ENCODE peak calls at places on chromosomes 12 and 14, in seven cellular contexts. Y is H1, T is neuronal stem cell, B is mesenchymal stem cell, S is H9, Q is mesendoderm, F is trophoblast cell. E is an unnamed sample.

GRCh38 chr12:21502164-21502496 is 541 bp downstream of the GOLT1B start:
- DNase-seq in F (peak), Q (no peak), S (no peak), Y (no peak), B (peak), T (no peak), E (peak)

GRCh38 chr14:23624830-23625404 is 11.2 kb upstream of the DHRS2 start:
- DNase-seq in B (no peak), F (no peak), Q (peak), S (no peak), Y (no peak), T (peak), E (no peak)

GRCh38 chr12:92360543-92360942 is 214.9 kb upstream of the BTG1 start:
- DNase-seq in S (no peak), Q (no peak), Y (no peak), T (no peak), F (no peak), B (no peak), E (no peak)

GRCh38 chr14:36424478-36425102 is 95.4 kb downstream of the NKX2-1 start:
- DNase-seq in Y (no peak), Q (no peak), S (no peak), B (no peak), T (no peak), F (no peak), E (no peak)

GRCh38 chr12:124523071-124523470 is 44.3 kb downstream of the NCOR2 start:
- DNase-seq in Y (no peak), S (no peak), Q (no peak), B (no peak), F (no peak), T (no peak), E (no peak)

GRCh38 chr12:48472259-48472658 is at the start of gene ANP32D:
- DNase-seq in F (no peak), Y (no peak), S (no peak), B (no peak), Q (no peak), T (no peak), E (no peak)

GRCh38 chr14:104247336-104248202 is 109.2 kb downstream of the KIF26A start:
- DNase-seq in S (peak), Q (no peak), T (no peak), F (no peak), B (no peak), Y (no peak), E (no peak)

GRCh38 chr14:37470251-37470650 is 124.8 kb downstream of the FOXA1 start:
- DNase-seq in T (no peak), S (no peak), B (no peak), Y (no peak), F (no peak), Q (no peak), E (no peak)

DNA sequence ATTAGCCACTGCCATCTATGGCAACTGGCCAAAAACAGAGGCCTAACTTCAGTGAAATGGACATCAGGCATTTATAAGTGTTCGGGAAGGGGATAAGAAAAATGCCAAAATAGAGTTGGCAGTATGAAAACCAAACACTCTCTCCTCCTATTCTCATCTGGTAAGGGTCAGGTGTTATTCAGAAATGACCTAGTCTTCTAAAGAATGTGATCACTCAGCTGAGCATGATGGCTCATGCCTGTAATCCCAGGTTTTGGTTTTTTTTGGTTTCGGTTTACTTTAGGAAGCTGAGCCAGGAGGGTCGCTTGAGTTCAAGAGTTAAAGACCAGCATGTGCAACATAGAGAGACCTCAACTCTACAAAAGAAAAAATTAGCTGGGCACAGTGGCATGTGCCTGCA is 170.3 kb downstream of the GRIN2B start:
- DNase-seq in F (peak), B (no peak), Y (no peak), S (no peak), T (no peak), Q (peak), E (no peak)
- H3K4ac ChIP-seq in F (no peak), B (no peak), Y (no peak), S (no peak), T (no peak), Q (no peak), E (no peak)

GRCh38 chr14:103107941-103108748 is 13.6 kb downstream of the EXOC3L4 start:
- DNase-seq in Q (no peak), Y (no peak), S (no peak), T (no peak), B (no peak), F (no peak), E (no peak)
- H3K4ac ChIP-seq in Q (no peak), Y (peak), S (no peak), T (peak), B (peak), F (no peak), E (peak)

GRCh38 chr14:73168274-73168673 is 32.0 kb downstream of the PSEN1 start:
- DNase-seq in F (no peak), T (no peak), Q (no peak), B (no peak), S (no peak), Y (no peak), E (no peak)

GRCh38 chr14:73167727-73168126 is 31.4 kb downstream of the PSEN1 start:
- DNase-seq in Y (no peak), B (no peak), Q (no peak), S (no peak), T (no peak), F (no peak), E (no peak)

GRCh38 chr14:73173092-73173735 is 36.9 kb downstream of the PSEN1 start:
- DNase-seq in S (no peak), Q (peak), F (peak), T (peak), Y (no peak), B (peak), E (peak)

GRCh38 chr14:73168691-73169090 is 32.4 kb downstream of the PSEN1 start:
- DNase-seq in T (no peak), S (no peak), Y (no peak), F (no peak), B (no peak), Q (no peak), E (no peak)

DNA sequence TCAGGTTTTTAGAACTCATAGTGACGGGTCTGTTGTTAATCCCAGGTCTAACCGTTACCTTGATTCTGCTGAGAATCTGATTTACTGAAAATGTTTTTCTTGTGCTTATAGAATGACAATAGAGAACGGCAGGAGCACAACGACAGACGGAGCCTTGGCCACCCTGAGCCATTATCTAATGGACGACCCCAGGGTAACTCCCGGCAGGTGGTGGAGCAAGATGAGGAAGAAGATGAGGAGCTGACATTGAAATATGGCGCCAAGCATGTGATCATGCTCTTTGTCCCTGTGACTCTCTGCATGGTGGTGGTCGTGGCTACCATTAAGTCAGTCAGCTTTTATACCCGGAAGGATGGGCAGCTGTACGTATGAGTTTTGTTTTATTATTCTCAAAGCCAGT is 34.4 kb downstream of the PSEN1 start:
- DNase-seq in F (no peak), Q (no peak), T (no peak), S (no peak), Y (peak), B (no peak), E (no peak)
- H3K4ac ChIP-seq in F (no peak), Q (no peak), T (no peak), S (no peak), Y (no peak), B (no peak), E (no peak)

GRCh38 chr14:105347587-105347968 is 33.0 kb downstream of the PACS2 start:
- DNase-seq in F (no peak), B (no peak), Q (no peak), S (no peak), T (no peak), Y (no peak), E (no peak)
- H3K4ac ChIP-seq in F (no peak), B (no peak), Q (no peak), S (no peak), T (no peak), Y (peak), E (no peak)

DNA sequence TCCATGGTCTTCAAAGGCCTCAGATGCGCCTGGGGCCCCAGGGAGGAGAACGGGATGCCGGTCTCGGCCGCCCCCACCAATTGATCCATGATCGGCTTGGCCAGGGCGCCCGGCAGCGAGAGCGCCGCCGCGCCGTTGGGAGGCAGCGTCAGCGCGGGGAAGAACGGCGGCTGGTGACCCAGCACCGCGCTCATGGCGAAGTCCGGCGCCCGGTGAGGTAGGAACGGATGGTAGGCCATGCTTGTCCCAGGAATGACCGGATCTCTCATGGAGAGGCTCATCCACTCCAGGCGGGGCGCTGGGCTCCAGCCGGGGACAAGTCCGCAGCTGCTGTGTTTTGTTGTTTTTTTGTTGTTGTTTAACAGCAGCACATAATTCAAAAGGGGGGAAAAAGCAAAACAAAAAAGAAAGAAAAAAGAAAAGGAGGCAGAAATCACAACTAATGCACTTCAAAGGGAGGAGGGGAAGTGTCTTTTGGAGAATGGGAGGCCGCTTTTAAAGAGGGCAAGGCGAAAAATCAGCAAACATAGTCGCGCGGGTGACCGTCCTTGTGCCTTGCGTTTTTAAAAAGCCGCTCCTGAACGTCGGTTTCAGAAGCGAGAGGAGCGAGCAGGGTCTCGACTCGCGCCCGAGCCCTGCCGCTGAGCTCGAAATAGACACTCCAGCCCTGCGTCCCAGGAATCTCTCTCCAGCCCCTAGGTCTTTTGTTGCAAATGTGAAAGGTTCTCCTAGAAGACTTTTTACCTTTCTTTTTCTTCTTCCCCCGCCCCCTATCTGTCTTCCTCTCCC is 861 bp downstream of the TBX3 start:
- DNase-seq in S (peak), Q (peak), F (peak), Y (no peak), T (no peak), B (no peak), E (no peak)
- H3K4ac ChIP-seq in S (no peak), Q (peak), F (peak), Y (peak), T (no peak), B (peak), E (peak)

DNA sequence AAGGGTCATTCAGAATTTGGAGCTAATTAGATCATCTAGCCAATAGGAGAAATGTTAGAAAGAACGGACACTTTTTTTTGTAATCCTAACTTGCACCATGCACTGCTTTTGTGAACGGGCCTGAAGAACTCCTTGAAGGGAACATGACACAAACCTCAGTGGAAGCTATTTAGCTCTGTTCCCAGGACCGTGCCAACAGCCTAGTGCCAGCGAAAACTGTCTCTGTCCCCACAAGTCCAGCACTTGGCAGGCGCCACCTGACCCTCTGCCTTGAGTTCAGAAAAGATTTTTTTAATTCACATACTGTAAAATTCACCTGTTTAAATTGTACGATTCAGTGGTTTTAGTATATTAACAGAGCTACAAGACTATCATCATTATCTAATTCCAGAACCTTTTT is 31.3 kb upstream of the KCNA5 start:
- DNase-seq in Y (no peak), B (no peak), S (no peak), Q (no peak), F (no peak), T (no peak), E (no peak)
- H3K4ac ChIP-seq in Y (no peak), B (no peak), S (no peak), Q (no peak), F (no peak), T (no peak), E (no peak)

DNA sequence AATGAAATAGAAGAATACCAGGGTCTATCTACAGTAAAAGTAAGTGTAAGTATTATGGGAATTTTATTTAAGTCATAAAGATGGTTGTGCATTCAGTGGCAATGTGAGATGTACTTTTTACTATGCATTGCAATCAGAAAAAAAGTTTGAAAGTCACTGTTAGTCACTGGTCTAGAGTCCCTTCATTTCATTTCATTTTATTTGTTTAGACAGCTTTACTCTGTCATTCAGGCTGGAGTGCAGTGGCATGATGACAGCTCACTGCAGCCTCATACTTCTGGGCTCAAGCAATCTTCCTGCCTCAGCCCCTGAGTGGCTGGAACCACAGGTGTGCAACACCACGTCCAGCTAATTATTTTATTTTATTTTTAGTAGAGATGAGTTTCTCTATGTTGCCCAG is 42.6 kb downstream of the TGFB3 start:
- DNase-seq in B (no peak), Q (no peak), F (no peak), Y (no peak), T (no peak), S (no peak), E (no peak)
- H3K4ac ChIP-seq in B (no peak), Q (no peak), F (no peak), Y (no peak), T (no peak), S (no peak), E (no peak)